ENCODE peak calls at places on chromosomes 11 and 22, in nine cellular contexts. B is iris pigment epithelial cell; E is MG63; H is SJSA1; D is stimulated activated naive CD8-positive, alpha-beta T cell treated with anti-CD3 and anti-CD28 coated beads, Interleukin-15, Interleukin-2, amounts not matched to agents 100 U/mL and 50 U/mL, for 24 hours; R is activated CD4-positive, alpha-beta T cell treated with anti-CD3 and anti-CD28 coated beads, Interleukin-2, amount 50 U/mL, for 48 hours; U is left cardiac atrium; N is Jurkat, Clone E6-1; P is HS-5. W is an unnamed sample.
A peak's percentile ranks its signal among the peaks of the same experiment; 100 is the strongest.

GRCh38 chr11:17208257-17208999 is 642 bp upstream of the PIK3C2A start:
- DNase-seq in N (peak; percentile 55), R (peak; percentile 49), P (no peak), E (peak; percentile 18), D (peak; percentile 52), H (peak; percentile 57), B (peak; percentile 81), U (peak; percentile 49), W (no peak)

GRCh38 chr11:66950113-66950535 is 8.1 kb downstream of the PC start:
- DNase-seq in B (peak; percentile 84), E (no peak), U (no peak), D (peak; percentile 15), N (no peak), H (peak; percentile 88), R (peak; percentile 34), P (peak; percentile 68), W (no peak)

GRCh38 chr22:39434243-39434653 is 22.6 kb upstream of the MGAT3 start:
- DNase-seq in U (peak; percentile 67), N (no peak), P (no peak), B (no peak), R (no peak), D (no peak), H (no peak), E (no peak), W (no peak)

GRCh38 chr11:47918882-47919495 is 61.4 kb upstream of the PTPRJ start:
- DNase-seq in N (no peak), B (peak; percentile 51), U (no peak), D (no peak), P (no peak), E (peak; percentile 33), H (peak; percentile 81), R (no peak), W (no peak)

GRCh38 chr11:125062931-125063428 is at the start of gene SLC37A2:
- DNase-seq in P (no peak), N (no peak), D (peak; percentile 64), B (peak; percentile 51), R (peak; percentile 54), E (peak; percentile 73), U (peak; percentile 82), H (peak; percentile 48), W (peak; percentile 85)

GRCh38 chr11:119729581-119730346 is 764 bp upstream of the NECTIN1 start:
- DNase-seq in D (peak; percentile 13), R (no peak), U (peak; percentile 88), N (no peak), B (peak; percentile 57), H (peak; percentile 51), E (peak; percentile 50), P (no peak), W (peak; percentile 86)

GRCh38 chr11:15816270-15816871 is 540.0 kb downstream of the SOX6 start:
- DNase-seq in D (no peak), P (peak; percentile 78), R (no peak), B (peak; percentile 76), N (no peak), E (peak; percentile 48), H (no peak), U (no peak), W (no peak)

GRCh38 chr22:23068832-23069385 is 1.4 kb upstream of the GNAZ start:
- DNase-seq in H (no peak), P (no peak), D (no peak), U (no peak), B (no peak), E (no peak), N (no peak), R (no peak), W (peak; percentile 6)

GRCh38 chr11:118052581-118053206 is 24.2 kb upstream of the TMPRSS4 start:
- DNase-seq in E (no peak), H (no peak), N (no peak), B (no peak), D (no peak), R (peak; percentile 17), U (no peak), P (no peak), W (no peak)

GRCh38 chr22:22691716-22692701 is 47.6 kb downstream of the GGTLC2 start:
- DNase-seq in E (no peak), H (no peak), R (no peak), D (no peak), N (no peak), B (peak; percentile 40), U (no peak), P (no peak), W (no peak)

GRCh38 chr11:78834886-78835285 is 260.2 kb upstream of the NARS2 start:
- DNase-seq in H (no peak), D (no peak), P (no peak), R (no peak), N (no peak), U (no peak), E (no peak), B (no peak), W (no peak)

GRCh38 chr22:41526802-41527799 is 17.2 kb downstream of the POLR3H start:
- DNase-seq in D (peak; percentile 78), R (peak; percentile 69), B (no peak), N (no peak), P (no peak), E (no peak), U (no peak), H (no peak), W (peak; percentile 84)

GRCh38 chr11:64253481-64253880 is 2.2 kb downstream of the PLCB3 start:
- DNase-seq in B (no peak), R (no peak), U (no peak), E (no peak), H (no peak), N (no peak), D (no peak), P (no peak), W (peak; percentile 64)

GRCh38 chr22:49039625-49040024 is 788.0 kb downstream of the BRD1 start:
- DNase-seq in P (no peak), H (no peak), D (no peak), B (no peak), N (no peak), E (no peak), U (no peak), R (no peak), W (no peak)

GRCh38 chr11:13338437-13339069 is 61.0 kb downstream of the BMAL1 start:
- DNase-seq in R (peak; percentile 23), P (no peak), D (peak; percentile 41), H (no peak), E (peak; percentile 59), B (peak; percentile 65), U (no peak), N (peak; percentile 35), W (no peak)

GRCh38 chr11:13223112-13223511 is 54.5 kb upstream of the BMAL1 start:
- DNase-seq in N (no peak), B (no peak), P (no peak), E (no peak), U (no peak), R (no peak), H (no peak), D (no peak), W (no peak)

GRCh38 chr11:1072821-1073231 is 1.8 kb upstream of the MUC2 start:
- DNase-seq in B (no peak), R (no peak), H (no peak), N (no peak), U (no peak), P (no peak), D (no peak), E (no peak), W (no peak)

GRCh38 chr11:119661226-119661625 is 67.8 kb downstream of the NECTIN1 start:
- DNase-seq in B (no peak), E (no peak), N (no peak), D (no peak), R (no peak), P (no peak), H (no peak), U (no peak), W (no peak)

GRCh38 chr11:130872961-130873360 is 43.3 kb downstream of the SNX19 start:
- DNase-seq in R (no peak), N (no peak), D (no peak), E (no peak), H (peak; percentile 50), B (peak; percentile 65), P (no peak), U (no peak), W (no peak)

GRCh38 chr11:107856981-107857517 is 1.5 kb downstream of the SLC35F2 start:
- DNase-seq in P (no peak), B (no peak), U (peak; percentile 40), D (no peak), R (no peak), H (no peak), N (no peak), E (peak; percentile 41), W (no peak)

GRCh38 chr11:86983071-86983488 is 27.9 kb upstream of the FZD4 start:
- DNase-seq in H (no peak), D (no peak), P (no peak), U (peak; percentile 62), N (no peak), R (no peak), B (peak; percentile 44), E (no peak), W (no peak)

GRCh38 chr11:58641326-58641725 is 18.9 kb downstream of the CNTF start:
- DNase-seq in E (no peak), U (no peak), B (no peak), D (no peak), N (no peak), P (no peak), R (no peak), H (no peak), W (no peak)

GRCh38 chr11:117883063-117883462 is 6.6 kb upstream of the FXYD6 start:
- DNase-seq in E (no peak), P (no peak), N (no peak), U (no peak), H (no peak), B (no peak), R (no peak), D (no peak), W (no peak)

GRCh38 chr11:46529086-46529905 is 64.5 kb downstream of the AMBRA1 start:
- DNase-seq in H (peak; percentile 74), R (peak; percentile 78), P (no peak), N (peak; percentile 74), D (peak; percentile 85), U (peak; percentile 73), B (peak; percentile 57), E (peak; percentile 50), W (peak; percentile 75)

GRCh38 chr11:13012037-13012693 is 3.0 kb downstream of the RASSF10 start:
- DNase-seq in E (no peak), P (no peak), N (no peak), D (no peak), H (no peak), R (no peak), B (no peak), U (peak; percentile 60), W (no peak)

GRCh38 chr22:43435851-43436535 is 24.2 kb downstream of the MPPED1 start:
- DNase-seq in D (no peak), R (no peak), B (no peak), U (no peak), P (no peak), E (peak; percentile 87), N (no peak), H (no peak), W (peak; percentile 33)

GRCh38 chr11:83069441-83070043 is 2.2 kb downstream of the RAB30 start:
- DNase-seq in U (no peak), R (no peak), B (no peak), H (no peak), N (no peak), E (no peak), P (no peak), D (no peak), W (no peak)

GRCh38 chr11:121479839-121480238 is 27.1 kb upstream of the SORL1-AS1 start:
- DNase-seq in D (no peak), H (no peak), E (no peak), U (no peak), P (no peak), N (no peak), B (no peak), R (no peak), W (no peak)

GRCh38 chr11:14669958-14670357 is 26.4 kb downstream of the PDE3B start:
- DNase-seq in D (no peak), N (no peak), B (no peak), U (no peak), R (no peak), P (no peak), H (no peak), E (no peak), W (no peak)

GRCh38 chr11:69939551-69940245 is 120.5 kb upstream of the FGF3 start:
- DNase-seq in B (no peak), D (no peak), R (no peak), H (no peak), E (no peak), U (peak; percentile 76), N (no peak), P (no peak), W (peak; percentile 87)

GRCh38 chr11:102615077-102615893 is 9.8 kb downstream of the MMP20 start:
- DNase-seq in E (no peak), B (no peak), H (no peak), N (no peak), R (no peak), P (no peak), D (no peak), U (no peak), W (no peak)

W was measured in Right ventricle myocardium inferior.